ENCODE peak calls at places on chromosomes 11 and 22, in five cellular contexts. F is stimulated activated naive CD4-positive, alpha-beta T cell treated with Interleukin-2 at 50 U/mL for 16 hours; S is iPS DF 6.9; V is stimulated activated CD4-positive, alpha-beta T cell treated with anti-CD3 and anti-CD28 coated beads, Interleukin-1b, Interleukin-23, amount 100 ng/mL, for 1 hour; L is GM04504. K is an unnamed sample.

GRCh38 chr11:6442441-6442840 is 1.7 kb upstream of the HPX start:
- DNase-seq in F (no peak), L (no peak), S (no peak), V (no peak), K (no peak)

GRCh38 chr11:94272738-94273313 is 31.6 kb upstream of the IZUMO1R start:
- DNase-seq in V (no peak), F (no peak), L (no peak), S (no peak), K (no peak)

GRCh38 chr22:18000441-18001039 is 23.8 kb downstream of the MICAL3 start:
- DNase-seq in F (peak), L (no peak), S (no peak), V (no peak), K (no peak)

GRCh38 chr11:120527111-120527748 is 15.7 kb downstream of the GRIK4 start:
- DNase-seq in F (no peak), V (no peak), S (peak), L (peak), K (peak)

GRCh38 chr11:84855846-84856245 is 771.3 kb downstream of the DLG2 start:
- DNase-seq in L (peak), F (no peak), S (no peak), V (no peak), K (peak)

GRCh38 chr11:4797212-4797611 is 7.0 kb downstream of the OR52R1 start:
- DNase-seq in F (no peak), L (no peak), S (no peak), V (no peak), K (no peak)

GRCh38 chr11:95661159-95661558 is 128.4 kb downstream of the FAM76B start:
- DNase-seq in L (no peak), S (no peak), F (no peak), V (no peak), K (no peak)

GRCh38 chr11:61505640-61506155 is 2.9 kb upstream of the LRRC10B start:
- DNase-seq in L (no peak), F (no peak), S (no peak), V (no peak), K (no peak)

GRCh38 chr11:78037056-78037455 is 14.0 kb upstream of the KCTD14 start:
- DNase-seq in F (no peak), L (no peak), V (no peak), S (no peak), K (no peak)

GRCh38 chr11:16296243-16296642 is 60.1 kb downstream of the SOX6 start:
- DNase-seq in F (no peak), V (no peak), S (no peak), L (no peak), K (peak)

GRCh38 chr22:19238900-19239299 is 52.6 kb downstream of the CLTCL1 start:
- DNase-seq in L (no peak), F (no peak), S (no peak), V (no peak), K (peak)

GRCh38 chr11:103601230-103601846 is 435.1 kb upstream of the DDI1 start:
- DNase-seq in L (peak), S (peak), V (no peak), F (no peak), K (peak)

GRCh38 chr11:134639586-134640330 is 227.7 kb upstream of the B3GAT1 start:
- DNase-seq in V (no peak), L (no peak), F (no peak), S (no peak), K (no peak)

GRCh38 chr11:69382131-69383128 is 88.5 kb downstream of the MYEOV start:
- DNase-seq in F (no peak), V (no peak), S (peak), L (no peak), K (peak)

GRCh38 chr11:8838248-8838647 is 72.7 kb upstream of the AKIP1 start:
- DNase-seq in V (no peak), F (no peak), L (peak), S (no peak), K (peak)

GRCh38 chr11:578276-579035 is 2.2 kb downstream of the PHRF1 start:
- DNase-seq in F (no peak), S (no peak), V (no peak), L (no peak), K (no peak)

GRCh38 chr22:27885977-27886842 is 32.8 kb downstream of the PITPNB start:
- DNase-seq in L (peak), V (peak), S (no peak), F (no peak), K (peak)

GRCh38 chr11:69242583-69242940 is 51.4 kb upstream of the MYEOV start:
- DNase-seq in F (no peak), V (no peak), S (no peak), L (no peak), K (no peak)

GRCh38 chr11:102770191-102770590 is 10.2 kb downstream of the MMP10 start:
- DNase-seq in V (no peak), F (no peak), L (no peak), S (no peak), K (no peak)

GRCh38 chr22:23402275-23403151 is 177.6 kb downstream of the IGLL1 start:
- DNase-seq in F (peak), V (peak), S (no peak), L (no peak), K (peak)

GRCh38 chr11:123166095-123166559 is 28.9 kb downstream of the CLMP start:
- DNase-seq in V (no peak), F (no peak), S (peak), L (no peak), K (peak)

GRCh38 chr11:134047586-134047999 is 21.3 kb upstream of the JAM3 start:
- DNase-seq in L (peak), F (no peak), V (no peak), S (no peak), K (peak)

GRCh38 chr11:28657378-28658030 is 549.3 kb downstream of the METTL15 start:
- DNase-seq in F (no peak), L (no peak), V (no peak), S (no peak), K (peak)

GRCh38 chr11:10390375-10390774 is 64.7 kb upstream of the AMPD3 start:
- DNase-seq in F (no peak), S (no peak), V (no peak), L (no peak), K (no peak)

GRCh38 chr11:70944636-70945035 is 307.7 kb downstream of the SHANK2 start:
- DNase-seq in L (no peak), S (no peak), F (no peak), V (no peak), K (no peak)

GRCh38 chr11:111438168-111438567 is 59.1 kb upstream of the POU2AF1 start:
- DNase-seq in S (no peak), V (no peak), F (no peak), L (no peak), K (no peak)

GRCh38 chr22:44931077-44931540 is 78.7 kb downstream of the PHF21B start:
- DNase-seq in V (no peak), F (no peak), L (peak), S (no peak), K (no peak)

GRCh38 chr22:50498322-50498861 is 9.1 kb downstream of the LMF2 start:
- DNase-seq in F (peak), S (no peak), L (peak), V (peak), K (peak)

GRCh38 chr11:109424893-109425292 is 2.9 kb downstream of the C11orf87 start:
- DNase-seq in V (no peak), F (no peak), S (no peak), L (no peak), K (no peak)